ENCODE peak calls at places on chromosomes 1 and 21, in seven cellular contexts. Y is PC-3, E is OCI-LY7, N is GM23248, B is GM23338, T is PC-9, F is Karpas-422. S is an unnamed sample.

GRCh38 chr1:37174876-37175275 is 140.6 kb upstream of the GRIK3 start:
- DNase-seq in F (no peak), E (no peak), N (no peak), B (no peak), Y (no peak), T (no peak), S (no peak)

GRCh38 chr1:29806646-29807319 is 570.5 kb downstream of the PTPRU start:
- DNase-seq in F (no peak), E (no peak), B (no peak), T (no peak), N (no peak), Y (no peak), S (no peak)

GRCh38 chr1:184051138-184051484 is 419 bp upstream of the TSEN15 start:
- DNase-seq in N (peak; percentile 42), T (no peak), F (peak; percentile 41), E (no peak), Y (no peak), B (no peak), S (no peak)

GRCh38 chr1:113966013-113966412 is 13.3 kb upstream of the OLFML3 start:
- DNase-seq in Y (no peak), F (no peak), N (peak; percentile 42), E (no peak), B (no peak), T (no peak), S (no peak)

GRCh38 chr1:185559684-185560310 is 174.4 kb upstream of the HMCN1 start:
- DNase-seq in E (peak; percentile 2), N (peak; percentile 72), T (no peak), F (peak; percentile 81), Y (peak; percentile 53), B (peak; percentile 82), S (peak; percentile 90)

GRCh38 chr1:89822999-89823628 is 2.3 kb downstream of the LRRC8D start:
- DNase-seq in T (peak; percentile 68), B (no peak), Y (no peak), N (peak; percentile 71), E (peak; percentile 37), F (no peak), S (no peak)

GRCh38 chr1:89660086-89660946 is 27.4 kb downstream of the LRRC8C start:
- DNase-seq in B (no peak), E (no peak), N (peak; percentile 77), Y (no peak), F (no peak), T (no peak), S (no peak)

GRCh38 chr1:245301921-245302320 is 147.1 kb downstream of the KIF26B start:
- DNase-seq in E (no peak), Y (no peak), B (no peak), T (no peak), F (no peak), N (no peak), S (no peak)

GRCh38 chr1:225965231-225965630 is 24.2 kb upstream of the LEFTY2 start:
- DNase-seq in N (no peak), B (no peak), F (no peak), E (no peak), T (no peak), Y (no peak), S (no peak)

GRCh38 chr1:20280906-20281305 is 9.8 kb upstream of the VWA5B1 start:
- DNase-seq in B (no peak), Y (no peak), T (no peak), F (no peak), E (no peak), N (no peak), S (no peak)

GRCh38 chr1:189269011-189269410 is 1208.7 kb downstream of the BRINP3 start:
- DNase-seq in B (peak; percentile 68), F (peak; percentile 42), T (no peak), Y (no peak), N (no peak), E (peak; percentile 37), S (no peak)

GRCh38 chr1:224757508-224757907 is 141.4 kb downstream of the CNIH3 start:
- DNase-seq in F (no peak), E (no peak), T (no peak), N (no peak), B (no peak), Y (no peak), S (no peak)

GRCh38 chr21:33292724-33293123 is 26.6 kb downstream of the IL10RB start:
- DNase-seq in N (no peak), Y (no peak), B (no peak), F (no peak), T (no peak), E (no peak), S (no peak)

GRCh38 chr1:31577515-31578191 is 1.3 kb downstream of the TINAGL1 start:
- DNase-seq in E (no peak), F (no peak), B (peak; percentile 65), T (peak; percentile 71), N (no peak), Y (peak; percentile 43), S (no peak)

GRCh38 chr1:10074059-10074854 is 41.5 kb downstream of the UBE4B start:
- DNase-seq in F (no peak), T (peak; percentile 58), N (peak; percentile 98), E (no peak), Y (peak; percentile 87), B (no peak), S (peak; percentile 34)

GRCh38 chr1:44784094-44785026 is 3.6 kb downstream of the BEST4 start:
- DNase-seq in T (no peak), Y (no peak), F (peak; percentile 90), E (peak; percentile 68), N (peak; percentile 39), B (peak; percentile 84), S (no peak)

GRCh38 chr1:32706491-32706890 is 3.9 kb upstream of the SYNC start:
- DNase-seq in T (no peak), B (no peak), F (peak; percentile 34), E (no peak), N (peak; percentile 30), Y (no peak), S (no peak)

GRCh38 chr1:226702957-226703831 is 35.9 kb downstream of the ITPKB start:
- DNase-seq in T (no peak), E (peak; percentile 73), Y (peak; percentile 64), F (no peak), B (peak; percentile 81), N (peak; percentile 84), S (peak; percentile 71)

GRCh38 chr1:184911103-184911502 is 63.2 kb downstream of the NIBAN1 start:
- DNase-seq in E (no peak), N (peak; percentile 10), B (no peak), T (no peak), F (no peak), Y (no peak), S (no peak)

GRCh38 chr1:35448344-35448801 is 108.8 kb downstream of the KIAA0319L start:
- DNase-seq in T (peak; percentile 55), E (no peak), N (peak; percentile 95), Y (peak; percentile 82), B (no peak), F (no peak), S (no peak)

GRCh38 chr1:192698731-192699130 is 62.8 kb downstream of the RGS13 start:
- DNase-seq in N (no peak), T (no peak), F (no peak), B (no peak), E (no peak), Y (no peak), S (no peak)
- H3K9me2 ChIP-seq in N (no peaks in the 10 kb centered on the region), T (no peaks in the 10 kb centered on the region), F (no peaks in the 10 kb centered on the region), B (peaks cover 2% of the 10 kb centered on the region), E (peaks cover 2% of the 10 kb centered on the region), Y (no peaks in the 10 kb centered on the region), S (no peaks in the 10 kb centered on the region)

GRCh38 chr1:43534256-43534655 is 3.6 kb downstream of the PTPRF start:
- DNase-seq in B (no peak), T (no peak), Y (no peak), N (no peak), E (no peak), F (no peak), S (no peak)
- H3K27ac ChIP-seq in B (no peak overlapping the region), T (peak overlapping the region; percentile 72), Y (no peak overlapping the region), N (no peak overlapping the region), E (no peak overlapping the region), F (no peak overlapping the region), S (no peak overlapping the region)

GRCh38 chr1:168491527-168492164 is 52.2 kb downstream of the XCL2 start:
- DNase-seq in T (no peak), B (no peak), E (no peak), F (no peak), Y (no peak), N (no peak), S (no peak)

GRCh38 chr1:168499094-168500049 is 44.4 kb downstream of the XCL2 start:
- DNase-seq in Y (peak; percentile 90), N (no peak), B (no peak), E (no peak), F (no peak), T (peak; percentile 65), S (peak; percentile 19)

GRCh38 chr1:168498159-168498609 is 45.6 kb downstream of the XCL2 start:
- DNase-seq in N (peak; percentile 26), F (no peak), T (no peak), Y (no peak), E (no peak), B (peak; percentile 20), S (no peak)

GRCh38 chr1:168497376-168497952 is 46.3 kb downstream of the XCL2 start:
- DNase-seq in N (no peak), T (no peak), F (no peak), B (no peak), Y (no peak), E (no peak), S (no peak)
- H3K9me2 ChIP-seq in N (no peaks in the 10 kb centered on the region), T (no peaks in the 10 kb centered on the region), F (no peaks in the 10 kb centered on the region), B (no peaks in the 10 kb centered on the region), Y (no peaks in the 10 kb centered on the region), E (no peaks in the 10 kb centered on the region), S (no peaks in the 10 kb centered on the region)

GRCh38 chr21:28769683-28770082 is 223.0 kb downstream of the LTN1 start:
- DNase-seq in B (no peak), T (no peak), E (no peak), N (peak; percentile 40), Y (no peak), F (no peak), S (no peak)

GRCh38 chr21:28768753-28769152 is 223.9 kb downstream of the LTN1 start:
- DNase-seq in B (no peak), F (no peak), E (no peak), N (no peak), Y (no peak), T (no peak), S (no peak)

GRCh38 chr21:28773036-28773435 is 219.6 kb downstream of the LTN1 start:
- DNase-seq in T (no peak), B (no peak), N (peak; percentile 27), Y (no peak), F (no peak), E (no peak), S (no peak)

GRCh38 chr21:28771790-28772501 is 220.7 kb downstream of the LTN1 start:
- DNase-seq in E (no peak), T (no peak), F (no peak), B (no peak), Y (peak; percentile 65), N (peak; percentile 85), S (no peak)

DNA sequence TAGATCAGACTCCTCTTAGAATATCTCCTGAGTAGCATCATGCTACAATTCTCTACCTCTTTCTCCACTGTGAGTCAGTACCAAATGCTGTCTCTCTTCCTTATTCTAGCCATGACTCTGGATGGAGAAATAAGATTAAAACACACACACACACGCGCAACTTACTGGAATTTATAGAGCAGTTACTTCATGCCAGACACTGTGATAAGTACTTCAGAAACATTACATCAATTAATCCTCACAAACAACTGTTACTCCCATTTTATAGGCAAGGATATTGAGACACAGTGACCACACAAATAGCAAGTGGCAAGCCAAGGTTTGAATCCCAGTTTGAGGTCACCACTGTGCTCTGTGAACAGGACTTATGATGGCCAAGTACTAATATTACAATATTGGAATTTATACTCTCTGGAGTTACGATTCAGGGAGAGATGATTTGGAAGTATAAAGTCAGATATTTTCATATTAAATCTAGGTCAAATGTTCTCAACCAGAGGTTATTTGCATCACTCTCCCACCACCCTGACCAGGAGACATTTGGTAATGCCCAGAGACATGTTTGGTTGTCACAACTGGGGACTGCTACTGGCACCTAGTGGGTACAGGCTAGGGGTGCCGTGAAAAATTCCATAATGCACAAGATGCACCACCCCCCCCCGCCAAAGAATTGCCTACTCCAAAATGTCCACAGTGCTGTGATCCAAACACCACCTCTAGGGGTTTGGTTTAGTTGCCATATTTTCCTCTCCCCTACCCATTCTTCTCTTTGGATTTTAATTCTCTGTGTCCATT is 221.6 kb downstream of the LTN1 start:
- DNase-seq in N (peak; percentile 45), T (no peak), E (no peak), B (no peak), Y (no peak), F (no peak), S (no peak)
- H3K27ac ChIP-seq in N (peak overlapping the region; percentile 71), T (no peak overlapping the region), E (no peak overlapping the region), B (no peak overlapping the region), Y (no peak overlapping the region), F (no peak overlapping the region), S (no peak overlapping the region)

S was measured in MM.1S.